ENCODE peak calls at places on chromosome 18, in four cellular contexts. T, Y, G and O are unnamed samples.

GRCh38 chr18:49691177-49691608 is 122.1 kb downstream of the ACAA2 start:
- DNase-seq in T (no peak), Y (no peak), G (no peak), O (no peak)

GRCh38 chr18:78898635-78899034 is 81.0 kb upstream of the SALL3 start:
- DNase-seq in T (no peak), G (no peak), Y (no peak), O (no peak)

GRCh38 chr18:58359226-58360019 is 269.5 kb downstream of the ALPK2 start:
- DNase-seq in G (no peak), T (no peak), Y (no peak), O (no peak)

GRCh38 chr18:59917422-59917821 is 17.6 kb downstream of the PMAIP1 start:
- DNase-seq in T (no peak), Y (no peak), G (no peak), O (no peak)

GRCh38 chr18:54964741-54965140 is 5.5 kb upstream of the CCDC68 start:
- DNase-seq in G (no peak), T (no peak), Y (no peak), O (no peak)

GRCh38 chr18:2935438-2936192 is 77.3 kb downstream of the LPIN2 start:
- DNase-seq in Y (no peak), G (no peak), T (no peak), O (no peak)

GRCh38 chr18:49081511-49082146 is 130.9 kb upstream of the SMAD7 start:
- DNase-seq in Y (no peak), G (no peak), T (no peak), O (peak)

GRCh38 chr18:57953883-57954282 is 90.1 kb upstream of the NEDD4L start:
- DNase-seq in G (no peak), Y (no peak), T (no peak), O (no peak)

GRCh38 chr18:62450546-62451395 is 72.1 kb upstream of the ZCCHC2 start:
- DNase-seq in T (no peak), Y (no peak), G (no peak), O (no peak)